ENCODE peak calls at places on chromosomes 2 and 18, in five cellular contexts. R, C, X, E and Y are unnamed samples.
A peak's percentile ranks its signal among the peaks of the same experiment; 100 is the strongest.

GRCh38 chr2:151097118-151097517 is 164.5 kb downstream of the RBM43 start:
- DNase-seq in C (no peak), E (no peak), X (no peak), R (no peak), Y (no peak)

GRCh38 chr2:105431367-105432088 is 32.7 kb upstream of the FHL2 start:
- DNase-seq in E (peak; percentile 64), C (no peak), X (no peak), R (peak; percentile 71), Y (peak; percentile 75)

GRCh38 chr18:28177828-28178635 is 1.1 kb upstream of the CDH2 start:
- DNase-seq in E (no peak), X (no peak), R (peak; percentile 71), C (no peak), Y (peak; percentile 68)

GRCh38 chr2:226915846-226916360 is 80.0 kb downstream of the RHBDD1 start:
- DNase-seq in E (no peak), C (no peak), X (no peak), R (no peak), Y (no peak)

GRCh38 chr18:60049172-60049571 is 149.4 kb downstream of the PMAIP1 start:
- DNase-seq in E (no peak), R (no peak), X (no peak), C (no peak), Y (no peak)

GRCh38 chr2:241052677-241053360 is 49.3 kb downstream of the MTERF4 start:
- DNase-seq in X (no peak), R (peak; percentile 13), C (no peak), E (no peak), Y (no peak)

GRCh38 chr2:45714679-45715078 is 63.2 kb downstream of the PRKCE start:
- DNase-seq in R (no peak), X (no peak), E (no peak), C (no peak), Y (no peak)

GRCh38 chr2:240143276-240143675 is 2.8 kb upstream of the OTOS start:
- DNase-seq in E (no peak), R (no peak), X (no peak), C (no peak), Y (no peak)

GRCh38 chr2:215611609-215612386 is 175.9 kb upstream of the FN1 start:
- DNase-seq in C (no peak), R (no peak), X (no peak), E (no peak), Y (no peak)

GRCh38 chr2:37873749-37874330 is 51.2 kb upstream of the RMDN2 start:
- DNase-seq in X (no peak), R (no peak), E (no peak), C (no peak), Y (no peak)

GRCh38 chr2:228705331-228705730 is 523.8 kb upstream of the SPHKAP start:
- DNase-seq in X (no peak), R (no peak), E (no peak), C (no peak), Y (no peak)

GRCh38 chr18:35572644-35573043 is 8.9 kb upstream of the GALNT1 start:
- DNase-seq in R (no peak), X (no peak), E (peak; percentile 42), C (no peak), Y (no peak)

GRCh38 chr2:116510117-116510671 is 1304.3 kb upstream of the DDX18 start:
- DNase-seq in X (peak; percentile 52), C (no peak), E (no peak), R (no peak), Y (no peak)

GRCh38 chr2:20652673-20653575 is 2.0 kb upstream of the HS1BP3 start:
- DNase-seq in C (no peak), X (no peak), E (no peak), R (no peak), Y (no peak)

GRCh38 chr18:58937204-58937603 is 72.5 kb downstream of the ZNF532 start:
- DNase-seq in X (no peak), R (no peak), E (no peak), C (no peak), Y (no peak)

GRCh38 chr2:207482630-207483029 is 47.1 kb upstream of the CREB1 start:
- DNase-seq in R (no peak), X (no peak), C (no peak), E (no peak), Y (no peak)

GRCh38 chr18:78641689-78642231 is 337.9 kb upstream of the SALL3 start:
- DNase-seq in R (no peak), X (no peak), E (no peak), C (no peak), Y (no peak)

GRCh38 chr2:178404380-178404767 is 46.6 kb downstream of the PRKRA start:
- DNase-seq in E (peak; percentile 37), R (no peak), X (no peak), C (peak; percentile 96), Y (no peak)